ENCODE peak calls at places on chromosomes 3 and 15, in four cellular contexts. K is neural progenitor cell, E is hippocampal formation, M is mucosa of gallbladder. T is an unnamed sample.

GRCh38 chr15:74038707-74039655 is 43.4 kb downstream of the GOLGA6A start:
- DNase-seq in K (no peak), E (no peak), M (no peak), T (no peak)

GRCh38 chr3:66297917-66298316 is 77.1 kb downstream of the SLC25A26 start:
- DNase-seq in K (no peak), E (no peak), M (no peak), T (no peak)

GRCh38 chr3:134336587-134336986 is 37.7 kb downstream of the AMOTL2 start:
- DNase-seq in K (no peak), E (no peak), M (no peak), T (no peak)

GRCh38 chr3:193640165-193640706 is 47.2 kb downstream of the OPA1 start:
- DNase-seq in K (no peak), E (no peak), M (no peak), T (no peak)

GRCh38 chr15:82810863-82811421 is 1.5 kb downstream of the WHAMM start:
- DNase-seq in K (no peak), E (no peak), M (no peak), T (peak; percentile 34)

GRCh38 chr15:62824111-62824737 is 218.3 kb upstream of the TPM1 start:
- DNase-seq in K (no peak), E (no peak), M (no peak), T (no peak)

GRCh38 chr3:57927166-57927565 is 81.1 kb upstream of the FLNB start:
- DNase-seq in K (no peak), E (no peak), M (no peak), T (no peak)

GRCh38 chr15:34610388-34610787 is 26.9 kb upstream of the GOLGA8B start:
- DNase-seq in K (peak; percentile 25), E (no peak), M (no peak), T (no peak)

GRCh38 chr3:11555211-11555782 is 88.4 kb downstream of the VGLL4 start:
- DNase-seq in K (no peak), E (no peak), M (no peak), T (no peak)

GRCh38 chr15:45641374-45641778 is 6.5 kb downstream of the SQOR start:
- DNase-seq in K (no peak), E (no peak), M (peak; percentile 32), T (no peak)

GRCh38 chr3:149653136-149653535 is 4.7 kb downstream of the WWTR1 start:
- DNase-seq in K (no peak), E (no peak), M (no peak), T (no peak)

GRCh38 chr3:43998841-43999805 is 242.6 kb upstream of the TOPAZ1 start:
- DNase-seq in K (peak; percentile 80), E (peak; percentile 58), M (no peak), T (no peak)

GRCh38 chr3:150370129-150370602 is 37.9 kb upstream of the TSC22D2 start:
- DNase-seq in K (peak; percentile 79), E (no peak), M (peak; percentile 58), T (no peak)

GRCh38 chr15:75763137-75763611 is 50.5 kb upstream of the CSPG4 start:
- DNase-seq in K (no peak), E (no peak), M (no peak), T (no peak)

T was measured in activated gamma-delta T cell treated with Interleukin-2 at 50 U/mL for 16 hours.